ENCODE peak calls at places on chromosomes 1 and 21, in four cellular contexts. E is right lobe of liver, M is NCI-H1930, L is right cardiac atrium. I is an unnamed sample.

GRCh38 chr1:212162635-212163034 is 122.6 kb upstream of the PPP2R5A start:
- DNase-seq in E (no peak), M (no peak), L (peak; percentile 53), I (no peak)

GRCh38 chr1:243731301-243731891 is 118.6 kb downstream of the AKT3 start:
- DNase-seq in E (no peak), M (no peak), L (peak; percentile 70), I (no peak)

GRCh38 chr1:43586136-43586726 is 55.5 kb downstream of the PTPRF start:
- DNase-seq in E (no peak), M (no peak), L (no peak), I (no peak)

GRCh38 chr1:234889643-234890042 is 239.0 kb downstream of the TOMM20 start:
- DNase-seq in E (peak; percentile 17), M (no peak), L (no peak), I (no peak)

GRCh38 chr1:66231162-66232077 is 302.5 kb upstream of the SGIP1 start:
- DNase-seq in E (no peak), M (peak; percentile 15), L (no peak), I (no peak)

GRCh38 chr1:221697924-221698425 is 43.9 kb downstream of the DUSP10 start:
- DNase-seq in E (no peak), M (no peak), L (no peak), I (no peak)

GRCh38 chr1:178684111-178684510 is 40.9 kb upstream of the RALGPS2 start:
- DNase-seq in E (no peak), M (no peak), L (no peak), I (no peak)

GRCh38 chr1:207892764-207893163 is 18.2 kb downstream of the CD34 start:
- DNase-seq in E (no peak), M (no peak), L (no peak), I (no peak)

GRCh38 chr1:36134805-36135339 is 9.8 kb upstream of the COL8A2 start:
- DNase-seq in E (no peak), M (peak; percentile 25), L (peak; percentile 81), I (no peak)

GRCh38 chr1:33436557-33437296 is 5.8 kb upstream of the PHC2 start:
- DNase-seq in E (no peak), M (no peak), L (no peak), I (no peak)

GRCh38 chr1:172180886-172181285 is 239.6 kb upstream of the C1orf105 start:
- DNase-seq in E (no peak), M (no peak), L (peak; percentile 77), I (no peak)

GRCh38 chr1:54488065-54488750 is 59.8 kb upstream of the ACOT11 start:
- DNase-seq in E (peak; percentile 91), M (peak; percentile 88), L (peak; percentile 97), I (peak; percentile 73)

GRCh38 chr1:31860576-31860975 is 44.8 kb upstream of the SPOCD1 start:
- DNase-seq in E (no peak), M (no peak), L (no peak), I (no peak)

GRCh38 chr1:78833491-78833890 is 173.0 kb downstream of the ADGRL4 start:
- DNase-seq in E (no peak), M (no peak), L (no peak), I (no peak)

GRCh38 chr1:25253911-25254310 is 6.7 kb upstream of the RSRP1 start:
- DNase-seq in E (no peak), M (no peak), L (no peak), I (no peak)

GRCh38 chr1:5648410-5649165 is 343.6 kb downstream of the NPHP4 start:
- DNase-seq in E (no peak), M (no peak), L (no peak), I (no peak)

GRCh38 chr1:162682013-162682419 is 49.8 kb downstream of the DDR2 start:
- DNase-seq in E (peak; percentile 71), M (no peak), L (peak; percentile 84), I (no peak)

GRCh38 chr21:36155603-36156338 is 853 bp upstream of the DOP1B start:
- DNase-seq in E (no peak), M (no peak), L (peak; percentile 59), I (no peak)

GRCh38 chr1:30641557-30642353 is 81.6 kb downstream of the MATN1 start:
- DNase-seq in E (peak; percentile 30), M (no peak), L (no peak), I (no peak)